ENCODE peak calls at places on chromosomes 12 and 14, in nine cellular contexts. A, P, Y, N, B, S, G, I and R are unnamed samples.

GRCh38 chr12:94644141-94644575 is 6.2 kb downstream of the TMCC3 start:
- DNase-seq in A (no peak), P (no peak), Y (no peak), N (no peak), B (peak), S (no peak), G (no peak), I (peak), R (peak)

GRCh38 chr14:42140831-42141279 is 534.2 kb downstream of the LRFN5 start:
- DNase-seq in A (peak), P (no peak), Y (no peak), N (no peak), B (peak), S (no peak), G (no peak), I (no peak), R (no peak)

GRCh38 chr12:116878567-116879508 is 2.4 kb downstream of the HRK start:
- DNase-seq in A (no peak), P (no peak), Y (no peak), N (no peak), B (no peak), S (no peak), G (no peak), I (no peak), R (no peak)

GRCh38 chr14:43308411-43308810 is 1198.7 kb downstream of the FSCB start:
- DNase-seq in A (no peak), P (no peak), Y (no peak), N (no peak), B (no peak), S (no peak), G (no peak), I (no peak), R (no peak)

GRCh38 chr14:104423715-104424405 is 155.7 kb upstream of the C14orf180 start:
- DNase-seq in A (no peak), P (peak), Y (no peak), N (no peak), B (no peak), S (no peak), G (peak), I (no peak), R (no peak)

GRCh38 chr12:99946131-99946530 is 38.6 kb downstream of the ANKS1B start:
- DNase-seq in A (no peak), P (no peak), Y (no peak), N (no peak), B (no peak), S (no peak), G (no peak), I (no peak), R (no peak)

GRCh38 chr14:31566456-31566855 is 5.3 kb downstream of the NUBPL start:
- DNase-seq in A (no peak), P (no peak), Y (no peak), N (no peak), B (no peak), S (no peak), G (no peak), I (no peak), R (no peak)

GRCh38 chr14:72690324-72690723 is 203.6 kb downstream of the DPF3 start:
- DNase-seq in A (no peak), P (no peak), Y (no peak), N (no peak), B (no peak), S (no peak), G (no peak), I (no peak), R (no peak)

GRCh38 chr14:97306785-97307246 is 509.6 kb downstream of the VRK1 start:
- DNase-seq in A (no peak), P (no peak), Y (no peak), N (no peak), B (no peak), S (no peak), G (no peak), I (peak), R (no peak)

DNA sequence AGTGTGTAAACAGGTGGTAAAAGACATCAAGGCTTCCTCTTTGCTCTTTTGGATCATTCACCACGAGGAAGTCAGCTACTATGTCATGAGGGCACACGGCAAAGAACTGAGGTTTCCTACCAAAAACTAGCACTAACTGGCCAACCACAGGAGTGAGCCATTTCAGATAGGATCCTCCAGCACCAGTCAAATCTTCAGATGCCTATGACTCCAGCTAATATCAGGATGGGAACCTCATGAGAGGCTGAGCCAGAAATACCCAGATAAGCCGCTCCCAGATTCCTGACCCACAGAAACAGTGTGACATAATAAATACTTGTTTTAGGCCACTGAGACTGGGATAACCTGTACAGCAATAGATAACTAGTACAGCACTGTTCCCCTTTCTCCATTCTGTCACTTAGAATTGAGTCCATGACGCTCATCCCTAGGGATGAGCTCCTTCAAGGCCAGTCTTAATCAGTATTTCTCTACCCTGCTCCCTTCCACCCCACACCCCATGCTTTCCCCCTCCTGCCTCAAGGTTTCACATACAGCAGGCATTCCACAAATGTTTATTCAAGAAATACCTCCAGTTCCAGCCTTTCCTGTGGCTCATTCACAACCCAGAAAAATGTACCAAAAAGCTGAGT is 68.4 kb downstream of the PPM1H start:
- DNase-seq in A (peak), P (no peak), Y (no peak), N (no peak), B (peak), S (no peak), G (no peak), I (no peak), R (no peak)
- H3K4me3 ChIP-seq in A (no peak), P (no peak), Y (no peak), N (no peak), B (no peak), S (no peak), G (no peak), I (no peak), R (no peak)

GRCh38 chr14:63745272-63745671 is 17.4 kb upstream of the SGPP1 start:
- DNase-seq in A (no peak), P (no peak), Y (no peak), N (no peak), B (no peak), S (no peak), G (no peak), I (no peak), R (no peak)
- H3K27ac ChIP-seq in A (no peak), P (no peak), Y (no peak), N (no peak), B (no peak), S (no peak), G (no peak), I (no peak), R (no peak)

GRCh38 chr12:132560831-132561783 is 49.3 kb downstream of the LRCOL1 start:
- DNase-seq in A (peak), P (peak), Y (no peak), N (peak), B (peak), S (peak), G (no peak), I (peak), R (no peak)
- TF ChIP-seq POLR2A in A (no peak), P (no peak), Y (no peak), N (no peak), B (no peak), S (no peak), G (no peak), I (no peak), R (no peak)

DNA sequence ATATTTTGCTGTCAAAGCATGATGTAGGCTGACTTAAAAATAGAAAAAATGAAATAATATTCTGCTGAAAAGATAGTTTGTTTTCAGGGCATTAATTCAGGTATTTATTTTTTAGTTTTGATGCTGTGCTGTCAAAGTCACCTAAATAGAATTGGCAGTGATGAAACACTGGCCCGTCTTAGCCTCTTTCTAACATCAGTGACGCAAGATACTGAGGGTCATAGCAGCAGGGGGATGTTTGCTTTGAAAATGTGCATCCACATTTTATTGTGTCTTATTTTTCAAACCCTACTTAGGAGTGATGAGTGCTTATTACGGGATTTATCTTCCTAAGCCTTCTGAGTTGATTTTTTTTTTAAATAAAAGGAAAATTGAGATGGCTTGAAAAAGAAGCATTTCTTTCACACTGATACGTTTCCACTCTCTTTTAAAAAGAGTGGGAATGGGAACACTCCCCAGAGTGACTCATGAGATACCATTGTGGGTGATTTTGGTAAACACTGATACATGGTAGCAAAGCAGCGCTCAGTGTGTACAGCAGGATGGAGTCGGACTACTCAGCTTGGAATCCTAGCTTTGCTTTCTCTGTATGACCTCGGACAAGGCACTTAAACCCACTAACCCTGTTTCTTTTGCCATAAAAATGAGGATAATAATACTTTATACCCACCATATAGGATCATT is 290.8 kb downstream of the ERC1 start:
- DNase-seq in A (no peak), P (no peak), Y (no peak), N (peak), B (peak), S (no peak), G (no peak), I (no peak), R (no peak)
- H3K4me3 ChIP-seq in A (no peak), P (no peak), Y (no peak), N (no peak), B (no peak), S (no peak), G (no peak), I (no peak), R (no peak)

GRCh38 chr14:87102979-87103378 is 890.0 kb downstream of the GALC start:
- DNase-seq in A (no peak), P (no peak), Y (no peak), N (no peak), B (peak), S (no peak), G (no peak), I (no peak), R (no peak)
- H3K27ac ChIP-seq in A (no peak), P (no peak), Y (no peak), N (no peak), B (no peak), S (no peak), G (no peak), I (no peak), R (no peak)